ENCODE peak calls at places on chromosome 1, in ten cellular contexts. U is activated CD8-positive, alpha-beta memory T cell treated with anti-CD3 and anti-CD28 coated beads, Interleukin-2, amount 50 U/mL, for 48 hours; S is fibroblast of the aortic adventitia; Z is mesenchymal stem cell; V is occipital lobe; Q is activated naive CD4-positive, alpha-beta T cell; G is posterior vena cava; F is SJSA1; A is GM13977; D is tibial artery. N is an unnamed sample.

GRCh38 chr1:16173447-16174260 is 17.8 kb upstream of the EPHA2 start:
- DNase-seq in U (no peak), S (peak; percentile 73), Z (peak; percentile 76), V (no peak), Q (no peak), G (no peak), F (peak; percentile 88), A (no peak), D (no peak), N (no peak)

GRCh38 chr1:214043167-214043566 is 55.4 kb downstream of the PROX1 start:
- DNase-seq in U (no peak), S (no peak), Z (no peak), V (no peak), Q (no peak), G (no peak), F (no peak), A (no peak), D (no peak), N (no peak)

GRCh38 chr1:214621178-214621577 is 18.2 kb downstream of the CENPF start:
- DNase-seq in U (no peak), S (no peak), Z (no peak), V (no peak), Q (no peak), G (no peak), F (no peak), A (no peak), D (no peak), N (no peak)

GRCh38 chr1:33810571-33810970 is 53.3 kb upstream of the HMGB4 start:
- DNase-seq in U (no peak), S (no peak), Z (no peak), V (no peak), Q (no peak), G (no peak), F (no peak), A (no peak), D (no peak), N (no peak)

GRCh38 chr1:99004270-99005141 is at the start of gene PLPPR5:
- DNase-seq in U (peak; percentile 59), S (peak; percentile 8), Z (peak; percentile 31), V (peak; percentile 61), Q (no peak), G (peak; percentile 80), F (no peak), A (peak; percentile 19), D (no peak), N (no peak)

GRCh38 chr1:3636080-3636479 is 11.3 kb downstream of the TPRG1L start:
- DNase-seq in U (no peak), S (no peak), Z (no peak), V (no peak), Q (no peak), G (peak; percentile 15), F (no peak), A (no peak), D (no peak), N (no peak)

GRCh38 chr1:97500696-97501297 is 420.0 kb downstream of the DPYD start:
- DNase-seq in U (no peak), S (peak; percentile 3), Z (no peak), V (no peak), Q (no peak), G (no peak), F (no peak), A (no peak), D (no peak), N (no peak)

GRCh38 chr1:43844114-43844513 is 89.5 kb upstream of the ARTN start:
- DNase-seq in U (no peak), S (no peak), Z (no peak), V (no peak), Q (no peak), G (no peak), F (no peak), A (no peak), D (no peak), N (no peak)

GRCh38 chr1:34002810-34003209 is 138.9 kb downstream of the HMGB4 start:
- DNase-seq in U (no peak), S (no peak), Z (no peak), V (no peak), Q (no peak), G (no peak), F (no peak), A (no peak), D (no peak), N (peak; percentile 71)

GRCh38 chr1:99763956-99764355 is 2.5 kb downstream of the FRRS1 start:
- DNase-seq in U (no peak), S (peak; percentile 26), Z (no peak), V (no peak), Q (no peak), G (no peak), F (no peak), A (no peak), D (no peak), N (no peak)

GRCh38 chr1:47990286-47990685 is 6.9 kb downstream of the TRABD2B start:
- DNase-seq in U (no peak), S (no peak), Z (no peak), V (no peak), Q (no peak), G (no peak), F (no peak), A (no peak), D (no peak), N (no peak)

GRCh38 chr1:20732588-20733360 is at the start of gene SH2D5:
- DNase-seq in U (peak; percentile 83), S (peak; percentile 99), Z (peak; percentile 97), V (peak; percentile 77), Q (no peak), G (peak; percentile 90), F (peak; percentile 92), A (peak; percentile 83), D (peak; percentile 89), N (peak; percentile 0)

GRCh38 chr1:5934058-5934884 is 58.0 kb downstream of the NPHP4 start:
- DNase-seq in U (peak; percentile 43), S (no peak), Z (no peak), V (no peak), Q (no peak), G (peak; percentile 68), F (no peak), A (no peak), D (no peak), N (no peak)

N was measured in NCI-H774.